ENCODE peak calls at places on chromosomes 7 and 10, in four cellular contexts. One of them, this sample, is unnamed.

GRCh38 chr7:137882806-137883205 is 36.0 kb upstream of the DGKI start:
- DNase-seq in A549: no peak
- DNase-seq in SK-N-SH: no peak
- DNase-seq in H1: no peak
- DNase-seq in this sample: no peak

GRCh38 chr7:33901199-33901598 is 4.1 kb upstream of the BMPER start:
- DNase-seq in A549: no peak
- DNase-seq in SK-N-SH: no peak
- DNase-seq in H1: no peak
- DNase-seq in this sample: no peak

GRCh38 chr10:20949967-20950366 is 52.9 kb upstream of the NEBL start:
- DNase-seq in A549: no peak
- DNase-seq in SK-N-SH: peak
- DNase-seq in H1: no peak
- DNase-seq in this sample: no peak

GRCh38 chr10:96614515-96614914 is 27.7 kb upstream of the TM9SF3 start:
- DNase-seq in A549: peak
- DNase-seq in SK-N-SH: peak
- DNase-seq in H1: no peak
- DNase-seq in this sample: no peak

GRCh38 chr10:62250594-62251198 is 17.9 kb downstream of the RTKN2 start:
- DNase-seq in A549: peak
- DNase-seq in SK-N-SH: no peak
- DNase-seq in H1: no peak
- DNase-seq in this sample: no peak

GRCh38 chr7:25803117-25803887 is 348.7 kb upstream of the NFE2L3 start:
- DNase-seq in A549: no peak
- DNase-seq in SK-N-SH: no peak
- DNase-seq in H1: no peak
- DNase-seq in this sample: no peak

GRCh38 chr10:3109633-3110032 is 42.3 kb downstream of the PFKP start:
- DNase-seq in A549: no peak
- DNase-seq in SK-N-SH: no peak
- DNase-seq in H1: no peak
- DNase-seq in this sample: no peak

GRCh38 chr10:56319386-56319785 is 41.7 kb downstream of the ZWINT start:
- DNase-seq in A549: peak
- DNase-seq in SK-N-SH: no peak
- DNase-seq in H1: no peak
- DNase-seq in this sample: no peak

GRCh38 chr10:86642499-86642898 is 11.8 kb upstream of the OPN4 start:
- DNase-seq in A549: peak
- DNase-seq in SK-N-SH: peak
- DNase-seq in H1: no peak
- DNase-seq in this sample: no peak

GRCh38 chr7:36048141-36048901 is 104.7 kb upstream of the EEPD1 start:
- DNase-seq in A549: no peak
- DNase-seq in SK-N-SH: peak
- DNase-seq in H1: no peak
- DNase-seq in this sample: no peak

GRCh38 chr10:102064503-102064867 is 664 bp upstream of the HPS6 start:
- DNase-seq in A549: no peak
- DNase-seq in SK-N-SH: no peak
- DNase-seq in H1: no peak
- DNase-seq in this sample: no peak

GRCh38 chr10:102067091-102067916 is 2.2 kb downstream of the HPS6 start:
- DNase-seq in A549: no peak
- DNase-seq in SK-N-SH: no peak
- DNase-seq in H1: no peak
- DNase-seq in this sample: no peak

GRCh38 chr10:102065561-102066420 is 642 bp downstream of the HPS6 start:
- DNase-seq in A549: peak
- DNase-seq in SK-N-SH: peak
- DNase-seq in H1: no peak
- DNase-seq in this sample: peak

GRCh38 chr10:102066421-102067068 is 1.4 kb downstream of the HPS6 start:
- DNase-seq in A549: no peak
- DNase-seq in SK-N-SH: no peak
- DNase-seq in H1: no peak
- DNase-seq in this sample: peak

DNA sequence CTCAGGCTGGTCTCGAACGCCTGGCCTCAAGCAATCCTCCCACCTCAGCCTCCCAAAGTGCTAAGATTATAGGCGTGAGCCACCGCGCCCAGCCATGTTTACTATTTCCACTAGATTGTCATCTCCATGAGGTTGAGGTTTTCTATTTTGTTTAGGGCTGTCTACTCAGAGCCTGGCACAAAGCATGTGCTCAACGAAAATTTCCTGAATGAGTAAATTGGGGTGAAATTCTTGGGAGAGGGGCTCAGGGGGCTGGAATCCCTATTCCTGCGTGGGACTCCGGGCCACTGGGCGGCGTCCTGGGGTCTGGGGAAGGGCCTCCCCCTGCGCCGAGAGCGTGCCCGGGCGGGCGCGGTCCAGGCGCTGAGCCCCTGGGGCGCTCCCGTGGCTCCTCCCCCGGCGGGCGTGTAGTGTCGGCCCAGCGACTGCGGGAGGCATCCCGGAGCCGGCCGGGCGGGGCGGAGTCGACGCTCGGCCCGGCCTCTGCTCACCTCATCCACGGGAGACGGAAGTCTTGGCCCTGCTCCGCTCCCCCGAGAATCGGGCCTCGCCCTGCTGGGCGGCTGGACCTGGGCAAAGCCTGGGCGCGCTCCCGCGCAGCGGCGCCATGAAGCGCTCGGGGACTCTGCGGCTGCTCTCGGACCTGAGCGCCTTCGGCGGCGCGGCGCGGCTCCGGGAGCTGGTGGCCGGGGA is at the start of gene HPS6:
- DNase-seq in A549: peak
- DNase-seq in SK-N-SH: peak
- DNase-seq in H1: peak
- DNase-seq in this sample: peak
- TF ChIP-seq EP300 in A549: no peak
- TF ChIP-seq EP300 in SK-N-SH: peak
- TF ChIP-seq EP300 in H1: no peak
- TF ChIP-seq EP300 in this sample: no peak

DNA sequence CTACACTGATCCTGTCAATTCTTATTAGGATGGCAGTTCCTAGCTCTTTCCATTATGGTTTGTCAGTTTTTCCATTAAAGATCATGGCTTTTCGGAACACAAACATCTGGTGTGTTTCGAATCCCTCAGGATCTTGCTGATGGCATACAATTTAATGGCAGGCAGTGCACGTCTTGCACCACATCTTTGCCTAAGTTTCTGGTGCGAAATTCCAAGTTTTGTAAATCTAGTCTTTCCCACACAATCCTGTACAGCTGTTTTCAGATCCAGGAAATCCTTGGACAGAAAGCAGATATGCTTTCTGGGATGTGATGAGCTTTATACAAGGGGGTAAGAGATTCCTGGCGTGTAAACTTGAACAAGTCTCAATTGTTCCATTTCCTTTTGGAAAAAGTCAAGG is 224.3 kb upstream of the PHYHIPL start:
- DNase-seq in A549: no peak
- DNase-seq in SK-N-SH: no peak
- DNase-seq in H1: no peak
- DNase-seq in this sample: no peak
- TF ChIP-seq EP300 in A549: no peak
- TF ChIP-seq EP300 in SK-N-SH: no peak
- TF ChIP-seq EP300 in H1: no peak
- TF ChIP-seq EP300 in this sample: no peak

DNA sequence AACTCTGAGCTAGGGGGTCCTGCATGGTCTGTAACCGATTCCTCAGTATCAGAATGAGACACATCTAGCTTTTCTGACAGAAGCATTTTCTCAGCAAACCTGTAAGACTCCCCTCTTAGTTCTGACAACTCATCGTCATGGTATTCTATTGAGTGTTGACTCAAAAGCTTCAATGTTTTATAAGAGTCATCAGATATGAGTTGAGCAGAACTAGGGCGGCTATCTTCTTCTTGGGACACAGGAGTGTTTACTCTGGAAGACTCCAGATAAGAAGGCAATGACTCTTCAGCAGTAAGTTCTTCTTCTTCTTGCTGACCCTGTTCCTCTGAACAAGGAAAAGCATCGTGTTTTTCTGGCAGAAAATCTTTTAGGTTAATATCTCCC is 167.0 kb upstream of the CCDC6 start:
- DNase-seq in A549: no peak
- DNase-seq in SK-N-SH: no peak
- DNase-seq in H1: no peak
- DNase-seq in this sample: no peak
- TF ChIP-seq EP300 in A549: no peak
- TF ChIP-seq EP300 in SK-N-SH: no peak
- TF ChIP-seq EP300 in H1: no peak
- TF ChIP-seq EP300 in this sample: no peak

DNA sequence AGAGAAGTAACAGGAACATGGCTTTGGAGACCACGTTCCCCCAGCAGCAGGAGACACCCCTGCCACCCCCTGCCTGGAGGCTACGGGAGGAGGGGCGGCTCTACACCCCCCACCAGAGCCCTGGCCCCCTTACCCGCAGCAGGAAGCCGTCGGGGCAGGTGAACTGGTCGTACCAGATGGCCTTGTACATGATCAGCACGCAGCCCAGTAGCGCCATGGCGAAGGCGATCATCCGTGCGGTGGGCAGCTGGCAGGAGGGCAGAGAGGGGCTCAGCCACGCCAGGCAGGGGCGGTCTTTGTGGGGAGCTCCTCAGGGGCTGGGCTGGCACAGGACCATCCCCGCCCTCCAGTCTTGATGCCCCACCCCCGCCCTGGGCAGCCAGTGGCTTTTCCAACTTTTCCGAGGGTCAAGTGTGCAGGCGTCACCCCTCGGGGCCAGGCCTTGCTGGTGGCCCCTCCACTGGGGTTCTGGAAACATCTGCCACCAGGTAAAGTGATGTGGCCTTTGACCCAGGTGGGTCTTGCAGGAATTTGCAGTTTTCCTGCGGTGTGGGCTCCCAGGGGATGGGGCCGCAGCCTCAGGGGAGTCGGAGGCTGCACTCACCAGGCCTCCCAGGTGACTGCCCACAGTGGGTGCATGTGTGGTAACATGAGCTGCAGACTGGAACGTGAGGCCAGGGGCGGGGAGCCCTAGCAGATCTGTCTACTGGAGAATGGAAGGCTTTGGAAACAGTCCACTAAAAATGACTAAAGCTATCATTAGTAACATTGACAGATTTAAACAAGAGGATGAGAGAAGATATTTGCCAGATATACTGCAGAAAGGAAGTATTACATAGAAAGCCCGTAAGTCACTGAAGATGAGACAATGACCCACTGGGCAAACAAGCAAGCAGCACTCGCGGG is 9.7 kb downstream of the CALY start:
- DNase-seq in A549: peak
- DNase-seq in SK-N-SH: no peak
- DNase-seq in H1: no peak
- DNase-seq in this sample: no peak
- TF ChIP-seq EP300 in A549: no peak
- TF ChIP-seq EP300 in SK-N-SH: no peak
- TF ChIP-seq EP300 in H1: no peak
- TF ChIP-seq EP300 in this sample: no peak

DNA sequence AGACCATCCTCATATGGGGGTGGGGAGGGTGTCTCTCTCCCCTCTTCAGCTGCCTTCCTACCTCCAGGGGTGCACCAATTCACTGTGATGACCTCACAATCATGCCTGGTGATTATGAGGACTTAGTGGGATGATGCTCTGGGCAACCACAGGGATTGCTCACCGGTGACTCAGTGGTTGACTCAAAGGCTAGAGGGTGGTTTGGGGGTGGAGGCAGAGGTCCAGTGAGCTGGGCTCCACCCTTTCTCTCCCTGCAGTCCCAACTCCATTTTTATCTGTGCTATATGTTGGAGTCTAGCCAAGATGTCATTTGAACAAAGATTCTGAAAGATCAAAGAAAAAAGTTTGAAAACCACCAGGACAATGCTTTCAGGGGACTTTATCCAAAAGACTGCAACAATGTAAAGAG is 286.9 kb downstream of the KCNMA1 start:
- DNase-seq in A549: peak
- DNase-seq in SK-N-SH: peak
- DNase-seq in H1: no peak
- DNase-seq in this sample: peak
- TF ChIP-seq EP300 in A549: peak
- TF ChIP-seq EP300 in SK-N-SH: peak
- TF ChIP-seq EP300 in H1: no peak
- TF ChIP-seq EP300 in this sample: no peak

GRCh38 chr10:72083234-72084093 is 4.9 kb downstream of the SPOCK2 start:
- DNase-seq in A549: no peak
- DNase-seq in SK-N-SH: no peak
- DNase-seq in H1: no peak
- DNase-seq in this sample: no peak
- TF ChIP-seq EP300 in A549: no peak
- TF ChIP-seq EP300 in SK-N-SH: no peak
- TF ChIP-seq EP300 in H1: no peak
- TF ChIP-seq EP300 in this sample: no peak

DNA sequence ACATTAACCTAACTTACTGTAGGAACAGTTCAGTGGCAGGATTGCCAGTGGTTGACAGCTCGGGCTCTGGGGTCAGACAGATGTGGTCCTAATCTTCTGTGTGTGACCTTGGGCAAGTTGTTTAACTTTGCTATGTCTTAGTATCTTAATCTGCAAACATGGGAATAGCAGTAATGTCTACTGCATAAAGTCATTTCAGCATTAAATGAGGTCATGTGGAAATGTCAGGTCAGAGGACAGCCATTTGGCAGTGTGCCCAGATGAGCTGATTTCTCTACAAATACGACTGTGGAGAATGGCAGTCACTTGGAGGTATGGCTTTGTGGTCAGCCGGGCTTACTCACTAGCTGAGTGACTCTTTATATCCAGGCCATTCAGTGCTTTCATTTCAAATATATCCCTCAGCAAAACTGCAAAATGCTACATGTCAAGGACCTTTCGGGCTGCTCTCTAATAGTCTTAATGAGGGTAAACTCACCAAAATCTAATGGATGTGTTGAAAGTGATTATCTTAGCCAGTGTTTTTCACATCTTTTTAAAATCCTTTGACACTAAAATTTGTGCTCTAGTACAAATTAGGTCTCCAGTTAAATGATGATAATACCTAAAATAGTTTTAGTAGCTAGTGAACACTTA is 171.4 kb downstream of the ST7 start:
- DNase-seq in A549: peak
- DNase-seq in SK-N-SH: peak
- DNase-seq in H1: no peak
- DNase-seq in this sample: peak
- TF ChIP-seq EP300 in A549: no peak
- TF ChIP-seq EP300 in SK-N-SH: peak
- TF ChIP-seq EP300 in H1: no peak
- TF ChIP-seq EP300 in this sample: no peak

GRCh38 chr10:93911865-93912264 is 18.1 kb downstream of the SLC35G1 start:
- DNase-seq in A549: no peak
- DNase-seq in SK-N-SH: no peak
- DNase-seq in H1: no peak
- DNase-seq in this sample: no peak
- TF ChIP-seq EP300 in A549: no peak
- TF ChIP-seq EP300 in SK-N-SH: no peak
- TF ChIP-seq EP300 in H1: no peak
- TF ChIP-seq EP300 in this sample: no peak

GRCh38 chr7:120993575-120994191 is 5.2 kb downstream of the CPED1 start:
- DNase-seq in A549: no peak
- DNase-seq in SK-N-SH: no peak
- DNase-seq in H1: no peak
- DNase-seq in this sample: no peak
- TF ChIP-seq EP300 in A549: no peak
- TF ChIP-seq EP300 in SK-N-SH: no peak
- TF ChIP-seq EP300 in H1: no peak
- TF ChIP-seq EP300 in this sample: no peak

This sample was measured in stomach.